ENCODE peak calls at places on chromosomes 7 and 10, in nine cellular contexts. W, R, E, T, M, U, H, D and J are unnamed samples.

GRCh38 chr7:24987331-24987842 is 7.4 kb upstream of the OSBPL3 start:
- DNase-seq in D (no peak), M (no peak), T (no peak), H (no peak), R (no peak), U (no peak), E (no peak), W (no peak), J (no peak)

GRCh38 chr7:68438016-68438415 is 1160.3 kb upstream of the AUTS2 start:
- DNase-seq in U (no peak), T (no peak), R (no peak), E (no peak), D (no peak), H (no peak), W (no peak), M (no peak), J (no peak)

GRCh38 chr10:110487411-110488123 is 10.1 kb upstream of the DUSP5 start:
- DNase-seq in U (no peak), M (no peak), W (no peak), T (no peak), R (no peak), D (no peak), H (no peak), E (no peak), J (no peak)

GRCh38 chr10:72689660-72690059 is 2.3 kb upstream of the MCU start:
- DNase-seq in H (no peak), R (no peak), T (no peak), U (no peak), M (no peak), W (no peak), D (no peak), E (no peak), J (no peak)

GRCh38 chr10:123800299-123800698 is 91.3 kb downstream of the CPXM2 start:
- DNase-seq in D (no peak), U (no peak), W (no peak), E (no peak), H (no peak), R (peak; percentile 60), T (no peak), M (no peak), J (no peak)

GRCh38 chr10:3563298-3563697 is 221.7 kb downstream of the KLF6 start:
- DNase-seq in R (no peak), M (no peak), T (no peak), E (no peak), D (no peak), H (no peak), W (no peak), U (no peak), J (no peak)

GRCh38 chr7:151076863-151077704 is 3.5 kb downstream of the FASTK start:
- DNase-seq in U (no peak), H (peak; percentile 68), E (no peak), D (no peak), M (no peak), R (no peak), T (no peak), W (no peak), J (no peak)

GRCh38 chr10:75043256-75044121 is 68.0 kb upstream of the SAMD8 start:
- DNase-seq in H (peak; percentile 30), T (peak; percentile 31), M (peak; percentile 27), R (no peak), D (peak; percentile 27), E (peak; percentile 83), U (no peak), W (no peak), J (no peak)

GRCh38 chr7:29859491-29860180 is 53.3 kb downstream of the WIPF3 start:
- DNase-seq in U (no peak), M (no peak), W (no peak), H (no peak), R (no peak), D (no peak), T (no peak), E (peak; percentile 70), J (no peak)

GRCh38 chr10:118383063-118383689 is 41.1 kb upstream of the FAM204A start:
- DNase-seq in W (no peak), E (no peak), U (no peak), T (no peak), D (no peak), H (no peak), M (no peak), R (no peak), J (no peak)

GRCh38 chr7:66452165-66452564 is 176.5 kb upstream of the KCTD7 start:
- DNase-seq in H (no peak), M (no peak), W (no peak), D (no peak), R (peak; percentile 51), T (no peak), E (no peak), U (no peak), J (no peak)

GRCh38 chr10:95245425-95246055 is 45.3 kb downstream of the PDLIM1 start:
- DNase-seq in E (no peak), M (no peak), U (no peak), W (no peak), R (no peak), H (no peak), T (no peak), D (no peak), J (peak; percentile 24)

GRCh38 chr7:95999481-95999880 is 227.1 kb downstream of the DYNC1I1 start:
- DNase-seq in U (no peak), E (no peak), M (no peak), T (no peak), W (no peak), H (no peak), D (no peak), R (no peak), J (no peak)

GRCh38 chr10:117449636-117450035 is 74.4 kb upstream of the PDZD8 start:
- DNase-seq in R (peak; percentile 29), W (no peak), E (no peak), H (no peak), T (no peak), U (no peak), D (no peak), M (no peak), J (no peak)

GRCh38 chr7:91046322-91047088 is 217.7 kb upstream of the FZD1 start:
- DNase-seq in T (no peak), R (peak; percentile 58), H (no peak), M (no peak), D (no peak), U (no peak), W (no peak), E (no peak), J (no peak)

GRCh38 chr7:74417419-74417971 is 36.2 kb upstream of the GTF2IRD1 start:
- DNase-seq in M (peak; percentile 64), W (peak; percentile 89), T (peak; percentile 55), U (peak; percentile 35), D (peak; percentile 51), R (peak; percentile 73), H (peak; percentile 77), E (peak; percentile 93), J (peak; percentile 77)

GRCh38 chr7:2649991-2650390 is 18.2 kb downstream of the TTYH3 start:
- DNase-seq in M (no peak), U (no peak), H (no peak), D (no peak), R (no peak), T (no peak), W (no peak), E (no peak), J (no peak)

GRCh38 chr7:99794585-99795502 is 10.9 kb upstream of the CYP3A4 start:
- DNase-seq in M (no peak), D (no peak), W (no peak), U (no peak), R (no peak), H (no peak), E (no peak), T (no peak), J (no peak)

GRCh38 chr10:112754001-112754411 is 196.0 kb upstream of the TCF7L2 start:
- DNase-seq in D (no peak), U (no peak), E (no peak), W (no peak), H (no peak), R (peak; percentile 39), M (no peak), T (no peak), J (no peak)

GRCh38 chr10:46016811-46017210 is 13.6 kb downstream of the NCOA4 start:
- DNase-seq in W (no peak), U (no peak), M (no peak), T (no peak), D (no peak), H (no peak), R (no peak), E (no peak), J (no peak)

GRCh38 chr10:129491123-129491734 is 24.2 kb downstream of the MGMT start:
- DNase-seq in R (peak; percentile 11), W (no peak), E (no peak), H (no peak), M (no peak), D (no peak), U (no peak), T (no peak), J (no peak)

GRCh38 chr7:77862691-77863090 is 64.1 kb downstream of the PHTF2 start:
- DNase-seq in U (no peak), W (no peak), D (no peak), M (no peak), E (no peak), H (no peak), T (no peak), R (peak; percentile 11), J (no peak)

GRCh38 chr10:6204063-6204340 is 1.3 kb downstream of the PFKFB3 start:
- DNase-seq in M (peak; percentile 55), D (no peak), T (peak; percentile 77), U (no peak), H (peak; percentile 63), E (no peak), W (no peak), R (no peak), J (peak; percentile 67)

GRCh38 chr7:144497296-144497695 is 93.8 kb upstream of the NOBOX start:
- DNase-seq in E (no peak), U (no peak), M (no peak), H (no peak), W (no peak), D (no peak), T (no peak), R (no peak), J (no peak)

GRCh38 chr7:24729365-24730017 is 27.8 kb downstream of the GSDME start:
- DNase-seq in W (no peak), T (no peak), U (no peak), D (no peak), M (peak; percentile 45), R (no peak), H (no peak), E (peak; percentile 78), J (no peak)

GRCh38 chr7:110358028-110358427 is 732.9 kb upstream of the LRRN3 start:
- DNase-seq in D (no peak), R (no peak), M (no peak), W (no peak), H (no peak), E (no peak), T (no peak), U (no peak), J (no peak)

GRCh38 chr7:112080441-112080840 is 125.8 kb downstream of the DOCK4 start:
- DNase-seq in D (no peak), M (no peak), H (no peak), U (no peak), E (no peak), W (no peak), T (no peak), R (peak; percentile 93), J (no peak)